ENCODE peak calls at places on chromosome 11, in seven cellular contexts. U is activated CD4-positive, alpha-beta T cell treated with anti-CD3 and anti-CD28 coated beads for 4 hours; O is fibroblast of the aortic adventitia; Q is fibroblast of mammary gland; A is C1 segment of cervical spinal cord; X is Right ventricle myocardium inferior; E is activated CD8-positive, alpha-beta memory T cell treated with anti-CD3 and anti-CD28 coated beads, Interleukin-2, amount 10 ng/mL, durations not matched to agents 7 days and 5 days. L is an unnamed sample.

GRCh38 chr11:113269096-113269495 is 45.3 kb upstream of the TTC12 start:
- DNase-seq in U (no peak), O (no peak), Q (no peak), A (no peak), X (no peak), E (no peak), L (no peak)

GRCh38 chr11:118870396-118871343 is 13.0 kb upstream of the CXCR5 start:
- DNase-seq in U (no peak), O (peak; percentile 42), Q (peak; percentile 24), A (peak; percentile 71), X (peak; percentile 83), E (peak; percentile 66), L (no peak)

GRCh38 chr11:43985386-43985752 is 42.9 kb downstream of the C11orf96 start:
- DNase-seq in U (no peak), O (no peak), Q (no peak), A (no peak), X (no peak), E (no peak), L (no peak)

GRCh38 chr11:123386746-123387510 is 43.1 kb upstream of the GRAMD1B start:
- DNase-seq in U (no peak), O (no peak), Q (no peak), A (no peak), X (no peak), E (no peak), L (peak; percentile 19)

GRCh38 chr11:47899801-47900200 is 51.7 kb upstream of the NUP160 start:
- DNase-seq in U (no peak), O (no peak), Q (no peak), A (no peak), X (no peak), E (no peak), L (no peak)

GRCh38 chr11:80320765-80321164 is 879.9 kb upstream of the TENM4 start:
- DNase-seq in U (no peak), O (no peak), Q (no peak), A (no peak), X (no peak), E (no peak), L (no peak)

GRCh38 chr11:84947970-84948600 is 679.1 kb downstream of the DLG2 start:
- DNase-seq in U (no peak), O (peak; percentile 7), Q (peak; percentile 21), A (no peak), X (no peak), E (no peak), L (no peak)

GRCh38 chr11:118305726-118306125 is 1.2 kb downstream of the CD3E start:
- DNase-seq in U (peak; percentile 34), O (no peak), Q (no peak), A (no peak), X (no peak), E (peak; percentile 69), L (no peak)

GRCh38 chr11:67456068-67456705 is 1.0 kb downstream of the CABP4 start:
- DNase-seq in U (no peak), O (no peak), Q (no peak), A (no peak), X (no peak), E (no peak), L (no peak)

GRCh38 chr11:57071829-57072228 is 83.1 kb downstream of the OR5AK2 start:
- DNase-seq in U (no peak), O (peak; percentile 40), Q (peak; percentile 83), A (no peak), X (no peak), E (no peak), L (peak; percentile 18)

GRCh38 chr11:122209619-122210377 is 93.8 kb upstream of the BLID start:
- DNase-seq in U (no peak), O (peak; percentile 98), Q (peak; percentile 95), A (peak; percentile 40), X (no peak), E (no peak), L (peak; percentile 65)

GRCh38 chr11:133506023-133506422 is 26.3 kb downstream of the OPCML start:
- DNase-seq in U (no peak), O (no peak), Q (no peak), A (no peak), X (no peak), E (no peak), L (no peak)

GRCh38 chr11:73314121-73314948 is 6.3 kb downstream of the ARHGEF17 start:
- DNase-seq in U (no peak), O (no peak), Q (peak; percentile 43), A (peak; percentile 82), X (no peak), E (no peak), L (no peak)

GRCh38 chr11:8047382-8047781 is 33.6 kb upstream of the TUB start:
- DNase-seq in U (no peak), O (no peak), Q (no peak), A (no peak), X (no peak), E (peak; percentile 36), L (no peak)

GRCh38 chr11:69377953-69378302 is 84.0 kb downstream of the MYEOV start:
- DNase-seq in U (no peak), O (no peak), Q (no peak), A (no peak), X (no peak), E (no peak), L (no peak)

GRCh38 chr11:46718155-46719019 is 626 bp upstream of the F2 start:
- DNase-seq in U (no peak), O (no peak), Q (no peak), A (no peak), X (no peak), E (no peak), L (no peak)

L was measured in AG09319.